ENCODE peak calls at places on chromosomes 2 and 18, in seven cellular contexts. G, L, Q, J, K, E and T are unnamed samples.

GRCh38 chr18:57426187-57426586 is 9.0 kb upstream of the ONECUT2 start:
- DNase-seq in G (no peak), L (no peak), Q (no peak), J (no peak), K (peak; percentile 24), E (no peak), T (no peak)

GRCh38 chr2:126787278-126787677 is 111.4 kb upstream of the TEX51 start:
- DNase-seq in G (no peak), L (no peak), Q (no peak), J (no peak), K (no peak), E (no peak), T (no peak)

GRCh38 chr2:142980246-142981068 is 103.0 kb downstream of the KYNU start:
- DNase-seq in G (no peak), L (no peak), Q (no peak), J (peak; percentile 68), K (no peak), E (peak; percentile 43), T (no peak)

GRCh38 chr2:193584001-193584400 is 1389.3 kb upstream of the TMEFF2 start:
- DNase-seq in G (no peak), L (no peak), Q (no peak), J (peak; percentile 55), K (no peak), E (no peak), T (no peak)

GRCh38 chr2:88880441-88880953 is 189.0 kb downstream of the RPIA start:
- DNase-seq in G (no peak), L (no peak), Q (no peak), J (peak; percentile 70), K (peak; percentile 39), E (peak; percentile 47), T (no peak)

GRCh38 chr2:25215948-25216679 is 47.7 kb upstream of the POMC start:
- DNase-seq in G (no peak), L (peak; percentile 76), Q (peak; percentile 90), J (peak; percentile 51), K (peak; percentile 90), E (no peak), T (peak; percentile 76)

GRCh38 chr18:24959100-24959499 is 392.9 kb downstream of the ZNF521 start:
- DNase-seq in G (no peak), L (no peak), Q (no peak), J (no peak), K (no peak), E (no peak), T (no peak)

GRCh38 chr2:211349031-211349430 is 792.6 kb downstream of the CPS1 start:
- DNase-seq in G (no peak), L (no peak), Q (no peak), J (peak; percentile 15), K (no peak), E (no peak), T (no peak)

GRCh38 chr2:29802976-29803375 is 118.4 kb downstream of the ALK start:
- DNase-seq in G (no peak), L (no peak), Q (no peak), J (peak; percentile 3), K (no peak), E (no peak), T (no peak)

GRCh38 chr18:64253900-64254299 is 105.0 kb upstream of the LINC00305 start:
- DNase-seq in G (no peak), L (no peak), Q (no peak), J (no peak), K (no peak), E (no peak), T (no peak)

GRCh38 chr2:191845248-191845715 is 1.6 kb downstream of the CAVIN2 start:
- DNase-seq in G (no peak), L (no peak), Q (no peak), J (peak; percentile 36), K (no peak), E (no peak), T (no peak)

GRCh38 chr18:52343731-52344340 is 3.8 kb downstream of the DCC start:
- DNase-seq in G (no peak), L (no peak), Q (no peak), J (no peak), K (no peak), E (no peak), T (no peak)

GRCh38 chr18:8752329-8752728 is 47.0 kb downstream of the MTCL1 start:
- DNase-seq in G (no peak), L (no peak), Q (no peak), J (no peak), K (no peak), E (no peak), T (no peak)

GRCh38 chr2:44945676-44946427 is 4.3 kb downstream of the SIX3 start:
- DNase-seq in G (no peak), L (no peak), Q (no peak), J (no peak), K (no peak), E (no peak), T (no peak)

GRCh38 chr2:121663458-121663857 is 14.2 kb upstream of the CLASP1 start:
- DNase-seq in G (no peak), L (no peak), Q (no peak), J (no peak), K (no peak), E (no peak), T (no peak)

GRCh38 chr2:168564641-168565040 is 108.6 kb downstream of the CERS6 start:
- DNase-seq in G (no peak), L (no peak), Q (no peak), J (peak; percentile 17), K (no peak), E (no peak), T (no peak)

GRCh38 chr2:197461073-197461472 is 7.7 kb downstream of the COQ10B start:
- DNase-seq in G (no peak), L (no peak), Q (no peak), J (peak; percentile 40), K (no peak), E (no peak), T (no peak)

GRCh38 chr2:182023235-182023634 is 37.6 kb downstream of the PPP1R1C start:
- DNase-seq in G (no peak), L (no peak), Q (no peak), J (no peak), K (no peak), E (no peak), T (no peak)

GRCh38 chr2:95073856-95074662 is 47.5 kb downstream of the MRPS5 start:
- DNase-seq in G (no peak), L (no peak), Q (no peak), J (no peak), K (peak; percentile 67), E (no peak), T (no peak)

GRCh38 chr18:9337875-9338274 is 3.3 kb downstream of the TWSG1 start:
- DNase-seq in G (no peak), L (no peak), Q (no peak), J (no peak), K (peak; percentile 12), E (no peak), T (no peak)